ENCODE peak calls at places on chromosomes 6 and 20, in nine cellular contexts. M is fibroblast of villous mesenchyme; X is uterus; N is H1; K is CD8-positive, alpha-beta T cell; L is fibroblast of the aortic adventitia; J is choroid plexus epithelial cell; Q is A549; R is IMR-90. E is an unnamed sample.

GRCh38 chr6:89120371-89120770 is 2.5 kb upstream of the SRSF12 start:
- DNase-seq in M (no peak), X (no peak), N (no peak), K (no peak), L (peak; percentile 11), J (no peak), Q (no peak), R (peak; percentile 41), E (peak; percentile 21)

GRCh38 chr6:106159531-106159940 is 73.4 kb downstream of the PRDM1 start:
- DNase-seq in M (peak; percentile 49), X (no peak), N (no peak), K (no peak), L (peak; percentile 94), J (peak; percentile 76), Q (no peak), R (peak; percentile 93), E (peak; percentile 85)

GRCh38 chr6:35922139-35922554 is 1.2 kb upstream of the SRPK1 start:
- DNase-seq in M (no peak), X (no peak), N (no peak), K (no peak), L (no peak), J (no peak), Q (no peak), R (no peak), E (no peak)

GRCh38 chr6:113876654-113877053 is 19.5 kb downstream of the MARCKS start:
- DNase-seq in M (no peak), X (no peak), N (no peak), K (no peak), L (peak; percentile 40), J (no peak), Q (no peak), R (peak; percentile 13), E (no peak)

GRCh38 chr6:27101824-27102223 is 145.7 kb upstream of the PRSS16 start:
- DNase-seq in M (no peak), X (no peak), N (no peak), K (no peak), L (no peak), J (no peak), Q (no peak), R (no peak), E (no peak)

GRCh38 chr20:58308680-58309527 is 611 bp upstream of the RAB22A start:
- DNase-seq in M (peak; percentile 69), X (peak; percentile 66), N (peak; percentile 82), K (peak; percentile 65), L (peak; percentile 50), J (peak; percentile 69), Q (peak; percentile 54), R (peak; percentile 46), E (no peak)

GRCh38 chr6:96624957-96625356 is 62.0 kb downstream of the FHL5 start:
- DNase-seq in M (no peak), X (no peak), N (no peak), K (no peak), L (no peak), J (no peak), Q (no peak), R (no peak), E (no peak)

GRCh38 chr20:35283441-35284266 is 918 bp downstream of the EIF6 start:
- DNase-seq in M (no peak), X (no peak), N (no peak), K (no peak), L (no peak), J (no peak), Q (no peak), R (no peak), E (peak; percentile 75)

GRCh38 chr6:81606965-81607381 is 145.5 kb downstream of the TENT5A start:
- DNase-seq in M (peak; percentile 60), X (no peak), N (no peak), K (no peak), L (peak; percentile 73), J (peak; percentile 49), Q (no peak), R (peak; percentile 91), E (peak; percentile 23)

GRCh38 chr6:43052842-43053544 is 658 bp downstream of the CUL7 start:
- DNase-seq in M (peak; percentile 35), X (peak; percentile 27), N (no peak), K (no peak), L (peak; percentile 29), J (peak; percentile 52), Q (no peak), R (peak; percentile 20), E (no peak)

DNA sequence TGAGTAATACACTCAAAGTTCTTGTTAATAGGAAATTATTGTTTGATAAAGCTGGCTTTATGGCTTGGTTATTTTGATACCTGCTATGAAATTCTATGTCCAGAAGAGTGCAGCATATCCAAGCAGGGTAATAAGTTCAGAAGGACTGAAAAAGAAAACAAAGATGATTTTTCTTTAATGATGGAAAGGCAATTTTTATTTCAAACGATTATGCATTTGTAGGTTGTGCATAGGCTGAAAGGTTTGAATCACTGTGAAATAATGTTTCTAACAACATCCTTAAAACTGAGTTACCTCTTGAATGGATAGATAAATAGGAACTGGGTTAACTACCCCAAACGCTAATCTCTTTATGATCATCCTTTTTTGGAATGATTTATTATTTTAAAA is 1.4 kb upstream of the MAN1A1 start:
- DNase-seq in M (peak; percentile 67), X (no peak), N (no peak), K (no peak), L (peak; percentile 76), J (peak; percentile 76), Q (no peak), R (peak; percentile 63), E (peak; percentile 54)
- H3K4me3 ChIP-seq in M (peak overlapping the region; percentile 97), X (peak overlapping the region; percentile 75), N (peak overlapping the region; percentile 94), K (no peak overlapping the region), L (peak overlapping the region; percentile 93), J (no peak overlapping the region), Q (no peak overlapping the region), R (no peak overlapping the region), E (no peak overlapping the region)

DNA sequence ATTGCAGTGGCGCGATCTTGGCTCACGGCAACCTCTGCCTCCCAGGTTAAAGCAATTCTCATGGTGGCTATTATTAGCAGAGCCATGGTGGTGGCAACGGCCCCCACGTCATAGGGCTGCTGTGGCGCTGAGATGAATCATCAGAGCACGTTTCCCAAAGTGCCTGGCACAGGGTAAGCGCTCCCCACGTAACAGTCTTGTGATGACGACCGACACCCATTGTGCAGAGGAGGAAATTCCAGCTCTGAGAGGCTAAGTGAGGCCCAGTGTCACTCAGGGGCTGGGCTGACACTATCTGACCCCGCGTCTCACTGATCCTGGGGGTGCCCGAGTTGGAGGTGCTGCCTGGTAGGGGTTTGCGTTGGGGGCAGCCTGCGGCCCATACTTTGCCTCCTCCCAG is 16.2 kb downstream of the SUN5 start:
- DNase-seq in M (no peak), X (no peak), N (no peak), K (no peak), L (no peak), J (no peak), Q (no peak), R (no peak), E (no peak)
- TF ChIP-seq CTCF in M (no peak), X (no peak), N (no peak), K (no peak), L (no peak), J (no peak), Q (no peak), R (no peak), E (no peak)

GRCh38 chr20:62651285-62652021 is 9.2 kb downstream of the SLCO4A1 start:
- DNase-seq in M (peak; percentile 64), X (peak; percentile 70), N (peak; percentile 57), K (peak; percentile 93), L (no peak), J (peak; percentile 41), Q (no peak), R (peak; percentile 49), E (no peak)

GRCh38 chr20:62652894-62653305 is 10.6 kb downstream of the SLCO4A1 start:
- DNase-seq in M (peak; percentile 50), X (peak; percentile 49), N (no peak), K (no peak), L (no peak), J (no peak), Q (no peak), R (no peak), E (no peak)

GRCh38 chr20:62650551-62651284 is 8.4 kb downstream of the SLCO4A1 start:
- DNase-seq in M (no peak), X (no peak), N (no peak), K (no peak), L (no peak), J (no peak), Q (no peak), R (no peak), E (no peak)

GRCh38 chr20:62653373-62653772 is 11.1 kb downstream of the SLCO4A1 start:
- DNase-seq in M (no peak), X (no peak), N (no peak), K (no peak), L (no peak), J (no peak), Q (no peak), R (no peak), E (no peak)

DNA sequence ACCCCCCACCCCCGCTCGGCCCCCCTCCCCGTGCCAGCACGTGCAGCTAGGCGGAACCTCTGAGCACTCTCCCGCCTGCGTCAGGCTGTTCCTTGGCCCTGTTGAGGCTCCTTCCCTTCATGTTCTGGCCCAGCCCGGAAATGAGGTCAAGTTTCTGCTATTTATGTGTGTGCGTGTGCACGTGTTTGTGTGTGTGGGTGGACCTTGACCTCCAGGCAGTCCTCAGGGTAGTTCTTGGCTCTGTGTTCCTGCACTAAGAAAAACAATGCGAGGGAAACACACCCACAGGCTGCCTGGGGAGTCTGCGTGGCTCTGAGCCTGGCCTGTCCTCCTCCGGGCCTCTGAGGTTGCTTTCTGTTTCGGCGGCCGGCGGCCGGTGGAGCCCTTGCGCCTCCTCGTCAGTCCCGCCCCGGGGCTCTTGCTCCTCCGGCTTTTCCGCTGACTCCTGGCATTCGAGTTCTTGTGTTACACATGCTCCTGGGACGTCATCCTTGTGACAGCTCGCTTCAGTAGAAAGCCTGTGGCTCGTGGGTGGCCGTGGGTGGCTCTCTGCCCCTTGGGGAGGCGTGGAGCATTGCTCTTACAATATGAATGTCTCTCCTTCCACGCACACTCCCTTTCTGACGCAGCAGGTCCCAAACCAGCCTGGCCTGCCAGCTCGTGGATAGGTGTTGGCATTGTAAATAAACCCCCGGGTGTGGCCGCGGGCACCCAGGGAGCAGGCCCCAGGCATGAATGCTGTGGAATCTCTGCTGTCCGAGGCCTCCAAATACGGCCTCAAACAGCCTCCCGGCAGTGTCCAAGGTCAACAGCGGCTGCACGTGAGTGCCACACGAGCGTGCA is 10.0 kb downstream of the SLCO4A1 start:
- DNase-seq in M (peak; percentile 99), X (peak; percentile 96), N (peak; percentile 64), K (peak; percentile 75), L (peak; percentile 99), J (peak; percentile 99), Q (peak; percentile 79), R (peak; percentile 99), E (peak; percentile 92)
- H3K4me3 ChIP-seq in M (peak overlapping the region; percentile 39), X (peak overlapping the region; percentile 30), N (no peak overlapping the region), K (peak overlapping the region; percentile 35), L (peak overlapping the region; percentile 42), J (peak overlapping the region; percentile 38), Q (peak overlapping the region; percentile 25), R (peak overlapping the region; percentile 23), E (peak overlapping the region; percentile 28)

DNA sequence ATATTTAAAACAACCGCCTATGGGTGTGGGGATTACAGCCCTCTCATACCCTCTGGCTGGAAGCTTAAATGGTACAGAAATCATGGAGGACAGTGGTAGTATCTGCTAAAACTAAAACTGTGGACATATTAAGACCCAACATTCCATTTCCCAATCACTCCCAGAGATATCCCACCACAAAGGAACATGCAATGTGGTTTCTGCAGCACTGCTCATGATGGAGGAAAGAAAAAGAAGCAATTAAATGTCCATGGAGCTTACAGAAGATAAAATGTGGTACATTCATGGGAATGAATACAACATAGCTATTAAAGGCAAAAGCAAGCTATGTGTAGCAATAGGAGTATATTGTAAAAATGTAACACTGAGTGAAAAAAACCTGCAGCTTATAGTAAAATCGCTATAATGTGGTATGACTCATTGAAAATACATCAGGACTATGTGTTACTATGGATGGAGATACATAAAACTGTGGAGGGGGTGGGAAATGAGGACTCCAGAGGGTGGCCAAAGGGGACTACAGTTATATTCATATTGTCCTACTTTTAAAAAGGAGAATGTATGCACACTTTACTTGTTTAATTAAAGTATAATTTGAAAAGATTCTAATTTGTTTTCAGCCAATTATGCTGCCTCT is 22.9 kb upstream of the NNAT start:
- DNase-seq in M (peak; percentile 91), X (no peak), N (no peak), K (no peak), L (no peak), J (peak; percentile 31), Q (no peak), R (peak; percentile 43), E (no peak)
- TF ChIP-seq CTCF in M (no peak), X (no peak), N (no peak), K (no peak), L (no peak), J (no peak), Q (no peak), R (no peak), E (no peak)